ENCODE peak calls at places on chromosomes 3 and 15, in eight cellular contexts. I, F, C, M, T, D, B and E are unnamed samples.

GRCh38 chr3:116253511-116253910 is 191.8 kb downstream of the LSAMP start:
- DNase-seq in B (no peak), M (no peak), T (no peak), C (no peak), I (no peak), F (no peak), D (no peak), E (no peak)

GRCh38 chr3:194713299-194714121 is 27.8 kb downstream of the FAM43A start:
- DNase-seq in T (no peak), M (no peak), F (no peak), D (no peak), C (no peak), I (no peak), B (no peak), E (no peak)

GRCh38 chr15:68032672-68033071 is 21.4 kb upstream of the PIAS1 start:
- DNase-seq in B (no peak), I (no peak), T (no peak), C (no peak), D (no peak), F (no peak), M (no peak), E (no peak)

GRCh38 chr15:33215941-33216872 is 21.7 kb upstream of the FMN1 start:
- DNase-seq in M (no peak), F (no peak), I (no peak), B (peak; percentile 31), C (peak; percentile 58), T (peak; percentile 16), D (no peak), E (no peak)

GRCh38 chr3:56200251-56200650 is 268.0 kb downstream of the ERC2 start:
- DNase-seq in M (no peak), C (no peak), B (no peak), T (no peak), F (no peak), I (no peak), D (no peak), E (no peak)

GRCh38 chr3:182713743-182714517 is 79.4 kb upstream of the ATP11B start:
- DNase-seq in C (peak; percentile 80), M (no peak), I (no peak), F (no peak), T (peak; percentile 55), D (peak; percentile 29), B (peak; percentile 89), E (peak; percentile 29)

GRCh38 chr15:76345269-76345879 is 8.8 kb downstream of the ISL2 start:
- DNase-seq in I (no peak), D (no peak), M (no peak), C (no peak), B (no peak), T (no peak), F (no peak), E (no peak)

GRCh38 chr15:64455951-64456350 is 4.4 kb upstream of the ZNF609 start:
- DNase-seq in F (no peak), M (no peak), C (peak; percentile 77), T (no peak), D (no peak), B (no peak), I (no peak), E (no peak)

GRCh38 chr3:18425641-18426403 is 683 bp upstream of the SATB1 start:
- DNase-seq in C (peak; percentile 55), M (peak; percentile 63), T (no peak), I (peak; percentile 70), F (peak; percentile 59), D (peak; percentile 20), B (peak; percentile 39), E (no peak)

GRCh38 chr3:143288944-143289343 is 169.4 kb downstream of the CHST2 start:
- DNase-seq in F (no peak), C (no peak), B (no peak), M (no peak), D (no peak), T (no peak), I (no peak), E (no peak)

GRCh38 chr3:129592362-129593150 is 13.9 kb downstream of the PLXND1 start:
- DNase-seq in I (no peak), D (no peak), C (no peak), M (no peak), T (peak; percentile 58), F (no peak), B (peak; percentile 20), E (no peak)

GRCh38 chr15:42037650-42038049 is 16.8 kb upstream of the PLA2G4E start:
- DNase-seq in B (peak; percentile 78), F (peak; percentile 67), M (no peak), D (no peak), C (no peak), I (no peak), T (no peak), E (no peak)

GRCh38 chr15:52568569-52569243 is at the start of gene ARPP19:
- DNase-seq in F (peak; percentile 82), M (peak; percentile 54), T (peak; percentile 81), D (peak; percentile 79), I (peak; percentile 66), B (peak; percentile 76), C (peak; percentile 90), E (peak; percentile 88)

GRCh38 chr3:4757056-4757948 is 221.9 kb upstream of the BHLHE40 start:
- DNase-seq in M (no peak), F (no peak), T (no peak), C (no peak), I (no peak), B (no peak), D (no peak), E (no peak)

GRCh38 chr15:94033683-94034020 is 197.7 kb upstream of the MCTP2 start:
- DNase-seq in I (no peak), F (no peak), C (no peak), T (no peak), M (no peak), B (no peak), D (no peak), E (no peak)

GRCh38 chr3:32238027-32238815 is at the start of gene CMTM8:
- DNase-seq in F (peak; percentile 24), B (peak; percentile 39), C (peak; percentile 62), T (peak; percentile 11), M (peak; percentile 33), I (peak; percentile 58), D (peak; percentile 1), E (no peak)

GRCh38 chr3:163722421-163722820 is 1355.9 kb downstream of the SI start:
- DNase-seq in I (no peak), C (no peak), F (no peak), M (no peak), D (no peak), B (no peak), T (no peak), E (no peak)

GRCh38 chr3:134808835-134809234 is 13.8 kb downstream of the EPHB1 start:
- DNase-seq in B (no peak), M (no peak), D (no peak), I (no peak), T (no peak), C (no peak), F (no peak), E (no peak)

GRCh38 chr3:184255291-184256039 is 5.9 kb downstream of the CAMK2N2 start:
- DNase-seq in D (no peak), M (no peak), F (no peak), C (no peak), I (no peak), T (no peak), B (no peak), E (no peak)

GRCh38 chr15:74768099-74768770 is 13.6 kb upstream of the CSK start:
- DNase-seq in C (no peak), B (no peak), D (no peak), M (no peak), T (no peak), F (no peak), I (no peak), E (no peak)

GRCh38 chr3:40975711-40976121 is 223.6 kb upstream of the CTNNB1 start:
- DNase-seq in I (no peak), M (no peak), D (no peak), B (no peak), F (no peak), C (no peak), T (no peak), E (no peak)

GRCh38 chr15:59762558-59762957 is 73.4 kb upstream of the BNIP2 start:
- DNase-seq in B (no peak), C (no peak), M (no peak), I (no peak), D (no peak), F (no peak), T (no peak), E (no peak)

GRCh38 chr15:100124936-100125626 is 216.7 kb downstream of the ADAMTS17 start:
- DNase-seq in T (no peak), F (peak; percentile 34), I (no peak), D (no peak), C (no peak), M (no peak), B (no peak), E (no peak)

GRCh38 chr3:114850913-114851312 is 296.2 kb downstream of the ZBTB20 start:
- DNase-seq in C (no peak), I (no peak), B (no peak), T (no peak), M (no peak), F (no peak), D (no peak), E (no peak)

GRCh38 chr3:188687389-188687788 is 484.4 kb upstream of the TPRG1 start:
- DNase-seq in C (no peak), M (no peak), I (no peak), B (no peak), D (no peak), F (no peak), T (no peak), E (no peak)

GRCh38 chr3:50372349-50372748 is 13.0 kb upstream of the TMEM115 start:
- DNase-seq in F (no peak), I (no peak), C (no peak), T (no peak), B (no peak), M (no peak), D (no peak), E (no peak)

GRCh38 chr3:169901453-169901852 is 9.9 kb upstream of the SAMD7 start:
- DNase-seq in C (peak; percentile 40), I (no peak), F (no peak), T (no peak), D (no peak), M (no peak), B (no peak), E (no peak)

GRCh38 chr15:63501256-63502089 is 2.9 kb upstream of the USP3 start:
- DNase-seq in F (peak; percentile 44), C (peak; percentile 31), B (peak; percentile 53), I (peak; percentile 62), T (peak; percentile 80), D (no peak), M (no peak), E (peak; percentile 66)

GRCh38 chr3:50296721-50297383 is 2.4 kb downstream of the HYAL3 start:
- DNase-seq in T (no peak), I (no peak), B (no peak), M (no peak), D (no peak), F (no peak), C (no peak), E (no peak)

GRCh38 chr15:56989411-56989924 is 71.0 kb downstream of the TCF12 start:
- DNase-seq in D (no peak), I (no peak), B (peak; percentile 5), C (peak; percentile 20), T (no peak), M (no peak), F (no peak), E (no peak)

GRCh38 chr15:63067976-63068743 is 25.6 kb downstream of the TPM1 start:
- DNase-seq in F (no peak), B (no peak), T (no peak), M (no peak), D (no peak), C (no peak), I (no peak), E (no peak)

GRCh38 chr3:149390316-149390715 is 12.9 kb upstream of the TM4SF1 start:
- DNase-seq in M (no peak), T (no peak), B (no peak), D (no peak), C (no peak), F (no peak), I (no peak), E (no peak)

GRCh38 chr3:179428876-179429548 is 22.3 kb downstream of the GNB4 start:
- DNase-seq in I (no peak), D (no peak), B (no peak), F (no peak), M (no peak), T (no peak), C (no peak), E (no peak)

GRCh38 chr15:27057904-27058645 is 87.1 kb downstream of the GABRG3 start:
- DNase-seq in D (no peak), I (no peak), B (no peak), M (no peak), C (no peak), F (no peak), T (no peak), E (no peak)